ENCODE peak calls at places on chromosomes 13 and 19, in four cellular contexts. L is endothelial cell of umbilical vein, Y is GM12892, C is sigmoid colon. H is an unnamed sample.

GRCh38 chr19:55503447-55504251 is 15.4 kb downstream of the SSC5D start:
- DNase-seq in L (peak), C (peak), Y (peak), H (peak)

GRCh38 chr19:53394522-53394973 is 401 bp upstream of the ZNF765 start:
- DNase-seq in Y (no peak), C (peak), L (no peak), H (peak)

GRCh38 chr19:51548213-51548651 is 16.8 kb upstream of the SIGLEC6 start:
- DNase-seq in Y (no peak), L (no peak), C (no peak), H (no peak)

GRCh38 chr13:102021777-102022176 is 380.1 kb downstream of the FGF14 start:
- DNase-seq in Y (no peak), L (no peak), C (no peak), H (no peak)

GRCh38 chr13:112444001-112444311 is 67.8 kb downstream of the SPACA7 start:
- DNase-seq in L (peak), C (peak), Y (peak), H (no peak)

GRCh38 chr19:11570039-11570462 is 7.4 kb downstream of the ACP5 start:
- DNase-seq in L (no peak), Y (peak), C (no peak), H (no peak)

GRCh38 chr19:3821857-3822364 is 35.7 kb upstream of the MATK start:
- DNase-seq in Y (peak), C (no peak), L (peak), H (no peak)

GRCh38 chr13:92494915-92495314 is 731.7 kb upstream of the GPC6 start:
- DNase-seq in Y (no peak), C (no peak), L (no peak), H (no peak)

GRCh38 chr13:39612023-39612637 is 9.1 kb upstream of the LHFPL6 start:
- DNase-seq in Y (no peak), L (peak), C (peak), H (peak)

GRCh38 chr13:110915874-110916670 is 1.2 kb upstream of the ANKRD10 start:
- DNase-seq in C (no peak), Y (no peak), L (no peak), H (no peak)

GRCh38 chr13:89401209-89401810 is 1730.1 kb downstream of the SLITRK5 start:
- DNase-seq in L (peak), C (no peak), Y (no peak), H (no peak)

GRCh38 chr19:28493881-28494280 is 719.1 kb downstream of the UQCRFS1 start:
- DNase-seq in C (peak), Y (no peak), L (no peak), H (no peak)

GRCh38 chr13:53250272-53250875 is 221.8 kb downstream of the OLFM4 start:
- DNase-seq in L (peak), C (no peak), Y (no peak), H (no peak)

GRCh38 chr13:87122551-87122950 is 548.6 kb upstream of the SLITRK5 start:
- DNase-seq in L (no peak), C (no peak), Y (no peak), H (no peak)

GRCh38 chr13:48412100-48412556 is 785 bp downstream of the LPAR6 start:
- DNase-seq in C (no peak), Y (no peak), L (peak), H (no peak)

GRCh38 chr13:42272115-42272756 is at the start of gene AKAP11:
- DNase-seq in C (peak), Y (peak), L (peak), H (peak)

GRCh38 chr13:30872685-30873443 is 33.2 kb upstream of the MEDAG start:
- DNase-seq in Y (no peak), L (peak), C (peak), H (peak)

GRCh38 chr13:113863511-113864302 is at the start of gene GAS6:
- DNase-seq in Y (peak), L (peak), C (no peak), H (peak)

GRCh38 chr19:5831152-5831551 is 8.3 kb downstream of the FUT6 start:
- DNase-seq in C (no peak), L (no peak), Y (no peak), H (no peak)

GRCh38 chr19:51803965-51804364 is 9.0 kb downstream of the FPR3 start:
- DNase-seq in Y (no peak), C (no peak), L (no peak), H (no peak)

GRCh38 chr19:55075366-55075998 is at the start of gene EPS8L1:
- DNase-seq in Y (no peak), L (no peak), C (no peak), H (no peak)

GRCh38 chr13:75812751-75813181 is 176.6 kb downstream of the LMO7 start:
- DNase-seq in L (peak), Y (no peak), C (no peak), H (no peak)

DNA sequence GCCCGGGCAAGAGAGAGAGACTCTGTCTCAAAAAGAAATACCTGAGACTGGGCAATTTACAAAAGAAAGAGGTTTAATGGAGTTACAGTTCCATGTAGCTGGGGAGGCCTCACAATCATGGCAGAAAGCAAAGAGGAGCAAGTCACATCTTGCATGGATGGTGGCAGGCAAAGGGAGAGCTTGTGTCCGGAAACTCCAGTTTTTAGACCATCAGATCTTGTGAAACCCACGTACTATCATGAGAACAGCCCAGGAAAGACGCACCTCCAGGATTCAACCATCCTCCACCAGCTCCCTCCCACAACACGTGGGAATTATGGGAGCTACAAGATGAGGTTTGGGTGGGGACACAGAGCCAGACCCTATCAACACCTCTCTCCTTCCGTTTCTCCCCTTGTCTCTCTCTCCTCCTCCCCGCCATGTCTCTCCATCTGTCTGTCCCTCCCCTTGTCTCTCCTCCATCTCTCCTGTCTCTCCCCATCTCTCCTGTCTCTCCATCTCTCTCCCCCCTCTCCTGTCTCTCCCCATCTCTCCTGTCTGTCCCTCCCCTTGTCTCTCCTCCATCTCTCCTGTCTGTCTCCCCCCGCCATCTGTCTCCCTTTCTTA is 10.0 kb downstream of the POLR2E start:
- DNase-seq in C (no peak), L (no peak), Y (no peak), H (no peak)
- TF ChIP-seq POLR2A in C (no peak), L (no peak), Y (no peak), H (no peak)

DNA sequence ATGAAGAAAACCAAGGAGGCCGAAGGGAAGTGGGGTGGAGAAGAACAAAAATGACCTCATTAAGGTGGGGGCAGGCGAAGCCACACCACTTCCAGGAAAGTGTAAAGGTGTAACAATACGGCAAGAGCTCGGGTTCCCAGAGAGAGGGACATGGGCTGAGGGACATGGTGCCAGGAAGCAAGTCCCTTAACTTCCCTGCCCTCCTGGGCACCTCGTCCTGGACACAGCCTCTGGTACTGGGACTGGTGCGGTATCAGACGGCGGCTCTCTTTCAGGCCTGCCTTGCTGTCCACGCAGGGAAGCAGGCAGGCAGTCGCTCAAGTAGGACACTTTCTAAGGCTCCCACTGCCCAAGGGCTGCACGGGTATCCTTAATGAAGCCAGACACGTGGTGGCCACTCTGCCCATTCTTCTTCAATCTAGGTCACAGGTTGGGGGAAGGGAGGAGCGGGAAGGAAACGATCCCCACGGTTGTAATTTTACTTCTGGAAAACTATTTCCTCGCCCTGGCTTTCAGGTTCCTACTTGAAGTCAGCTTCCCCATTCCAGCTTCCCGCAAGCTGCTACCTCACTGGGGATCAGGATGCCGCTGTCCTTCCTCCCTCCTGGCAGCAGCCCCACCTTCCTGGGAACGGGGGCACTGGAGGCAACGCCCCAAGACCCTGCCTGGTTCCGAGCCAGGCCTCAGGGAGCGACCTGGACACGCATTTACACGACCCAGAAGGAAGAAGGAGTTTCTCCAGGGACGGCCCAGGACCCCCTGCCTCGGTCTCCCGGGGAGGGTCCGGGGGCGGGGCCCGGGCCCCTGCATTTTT is 1.2 kb downstream of the AP3D1 start:
- DNase-seq in L (peak), Y (no peak), C (no peak), H (no peak)
- TF ChIP-seq POLR2A in L (peak), Y (no peak), C (no peak), H (no peak)

GRCh38 chr19:48713864-48714755 is 5.4 kb downstream of the MAMSTR start:
- DNase-seq in L (peak), Y (peak), C (peak), H (peak)
- TF ChIP-seq POLR2A in L (no peak), Y (peak), C (no peak), H (peak)

DNA sequence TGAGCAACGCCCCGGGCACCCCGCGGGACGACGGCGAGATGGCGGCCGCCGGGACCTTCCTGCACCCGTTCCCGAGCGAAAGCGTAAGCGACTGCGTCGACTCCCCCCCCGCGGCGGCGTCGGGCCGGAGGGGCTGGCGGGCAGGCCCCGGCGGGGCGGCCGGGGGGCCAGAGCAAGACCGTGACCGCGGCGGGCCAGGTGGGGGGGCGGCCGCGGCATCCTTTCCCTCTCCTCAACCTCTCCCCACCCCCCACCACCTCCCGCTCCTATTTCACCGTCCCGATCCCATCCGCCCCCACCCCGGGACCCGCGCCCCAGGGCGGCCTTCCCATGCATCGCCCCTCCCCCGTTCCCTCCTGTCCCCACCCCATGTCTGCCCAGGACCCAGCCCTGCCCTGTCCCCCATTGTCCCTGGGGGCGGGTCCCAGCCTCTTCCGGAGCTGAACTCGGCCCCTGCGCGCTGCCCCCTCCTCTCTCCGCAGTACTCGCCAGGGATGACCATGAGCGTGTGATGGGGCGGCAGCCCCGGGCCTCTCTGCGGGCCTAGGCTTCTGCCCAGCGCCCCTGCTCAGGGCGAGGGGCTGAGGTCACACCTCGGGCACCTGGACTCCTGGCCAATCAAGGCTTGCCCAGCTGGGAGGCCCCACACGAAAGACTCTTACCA is 4.1 kb downstream of the ISYNA1 start:
- DNase-seq in L (no peak), C (peak), Y (no peak), H (peak)
- TF ChIP-seq POLR2A in L (no peak), C (no peak), Y (no peak), H (peak)

GRCh38 chr13:77857810-77858209 is 60.8 kb downstream of the EDNRB start:
- DNase-seq in C (no peak), Y (no peak), L (no peak), H (no peak)

GRCh38 chr13:77859450-77859849 is 59.2 kb downstream of the EDNRB start:
- DNase-seq in L (no peak), Y (no peak), C (peak), H (peak)

GRCh38 chr13:77853701-77854100 is 64.9 kb downstream of the EDNRB start:
- DNase-seq in L (no peak), Y (no peak), C (no peak), H (no peak)
- TF ChIP-seq POLR2A in L (no peak), Y (no peak), C (no peak), H (no peak)

GRCh38 chr19:8404391-8405151 is 8.5 kb upstream of the MARCHF2 start:
- DNase-seq in C (no peak), L (no peak), Y (no peak), H (no peak)
- TF ChIP-seq POLR2A in C (no peak), L (no peak), Y (no peak), H (no peak)

GRCh38 chr19:48745208-48745995 is 1.3 kb downstream of the IZUMO1 start:
- DNase-seq in C (peak), Y (peak), L (peak), H (peak)
- TF ChIP-seq POLR2A in C (no peak), Y (no peak), L (no peak), H (no peak)

GRCh38 chr19:1406496-1406817 is 929 bp upstream of the DAZAP1 start:
- DNase-seq in Y (no peak), C (no peak), L (no peak), H (no peak)

GRCh38 chr19:1409204-1410005 is 2.0 kb downstream of the DAZAP1 start:
- DNase-seq in Y (no peak), L (no peak), C (no peak), H (no peak)

GRCh38 chr19:1407662-1408299 is 395 bp downstream of the DAZAP1 start:
- DNase-seq in L (no peak), Y (peak), C (peak), H (no peak)

GRCh38 chr19:1408300-1409203 is 1.2 kb downstream of the DAZAP1 start:
- DNase-seq in L (peak), C (peak), Y (peak), H (no peak)

DNA sequence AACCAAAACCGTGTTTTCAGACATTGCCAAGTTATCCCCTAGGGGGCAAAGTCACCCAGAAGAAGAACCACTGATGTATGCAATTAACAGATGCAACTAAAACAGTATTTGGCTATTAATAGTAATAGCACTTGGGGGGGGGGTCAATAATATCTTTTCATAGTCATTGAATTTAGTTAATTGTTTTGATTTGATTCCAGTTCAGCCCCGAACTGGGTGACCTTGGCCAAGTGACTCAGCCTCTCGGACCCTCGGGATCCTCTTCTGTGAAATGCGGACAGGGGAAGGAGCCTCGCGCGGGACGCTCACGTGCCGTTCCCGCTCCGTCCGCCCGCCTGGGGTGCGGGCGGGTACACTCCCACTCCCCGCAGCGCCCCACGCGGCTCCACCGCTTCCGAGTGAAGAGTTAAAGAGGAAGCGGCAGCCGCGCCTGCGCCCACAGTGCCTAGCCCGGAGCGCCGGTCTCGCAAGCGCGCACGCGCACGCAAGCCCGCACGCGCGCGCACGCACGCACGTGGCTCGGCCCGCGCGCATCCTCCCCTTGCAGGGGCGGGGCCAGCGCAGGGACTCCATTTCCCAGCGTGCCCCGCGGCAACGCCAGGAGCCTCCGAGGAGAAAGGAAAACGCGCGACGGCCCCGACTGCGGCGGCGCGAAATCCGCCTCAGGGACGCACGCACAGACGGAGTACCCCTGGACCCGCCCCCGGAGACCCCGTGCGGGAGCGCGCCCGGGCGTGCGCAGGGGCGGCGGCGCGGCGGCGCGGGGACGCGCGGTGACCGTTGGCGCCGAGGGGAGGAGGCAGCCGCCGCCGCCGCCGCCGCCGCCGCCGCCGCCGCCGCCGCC is at the start of gene DAZAP1:
- DNase-seq in Y (peak), C (peak), L (peak), H (peak)
- TF ChIP-seq POLR2A in Y (peak), C (no peak), L (peak), H (peak)

DNA sequence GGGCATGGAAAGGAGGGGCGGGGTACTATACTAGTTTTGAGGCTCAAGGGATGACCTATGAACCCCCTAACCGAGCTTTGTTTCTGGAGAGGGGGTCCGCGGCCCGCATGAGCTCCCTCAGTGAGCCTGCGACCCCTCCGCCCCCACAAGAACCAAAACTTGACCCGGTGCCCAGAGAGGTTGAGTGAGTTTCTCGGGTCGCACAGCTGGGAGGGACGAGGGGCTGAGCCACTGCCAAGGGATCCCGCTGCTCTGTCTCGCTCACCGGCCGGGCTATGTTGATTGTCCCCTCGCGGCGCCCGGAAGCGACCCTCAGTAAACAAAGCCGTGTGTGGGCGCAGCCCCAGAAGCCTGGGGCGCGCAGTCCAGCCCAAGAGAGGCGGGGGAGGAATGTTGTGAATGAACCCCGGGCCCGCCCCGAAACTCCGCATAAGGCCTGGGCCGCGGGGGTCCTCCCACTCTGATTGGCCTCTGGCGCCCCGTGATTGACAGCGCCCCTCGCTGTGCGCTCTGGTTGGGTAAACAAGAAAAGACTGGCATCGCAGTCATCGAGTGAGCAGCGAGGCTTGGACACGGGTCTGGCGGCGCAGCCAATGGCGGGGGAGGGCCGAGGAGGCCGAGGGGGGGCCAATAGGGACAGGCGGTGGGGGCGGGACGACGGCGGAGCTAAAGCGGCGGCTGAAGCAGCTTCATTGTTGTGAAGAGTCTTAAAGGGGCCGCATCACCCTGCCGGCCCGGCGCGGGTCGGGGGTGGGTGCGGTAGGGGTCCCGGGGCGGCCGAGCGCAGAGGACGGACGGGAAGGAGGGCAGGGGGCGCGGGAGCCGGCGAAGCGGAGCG is at the start of gene ZSWIM4:
- DNase-seq in C (peak), L (peak), Y (peak), H (peak)
- TF ChIP-seq POLR2A in C (peak), L (peak), Y (peak), H (peak)